ENCODE peak calls at places on chromosomes 7 and 10, in four cellular contexts. One of them, this sample, is unnamed.

GRCh38 chr10:120600871-120601644 is 144.0 kb downstream of the PLPP4 start:
- DNase-seq in thoracic aorta: no peak
- DNase-seq in GM23338: peak
- DNase-seq in heart left ventricle: no peak
- DNase-seq in this sample: no peak

GRCh38 chr10:97010695-97011206 is 175.0 kb downstream of the SLIT1 start:
- DNase-seq in thoracic aorta: no peak
- DNase-seq in GM23338: no peak
- DNase-seq in heart left ventricle: no peak
- DNase-seq in this sample: no peak

GRCh38 chr7:132205515-132205914 is 370.8 kb downstream of the PLXNA4 start:
- DNase-seq in heart left ventricle: no peak
- DNase-seq in thoracic aorta: no peak
- DNase-seq in GM23338: no peak
- DNase-seq in this sample: no peak

GRCh38 chr7:21367081-21367480 is 60.8 kb upstream of the SP4 start:
- DNase-seq in GM23338: no peak
- DNase-seq in heart left ventricle: no peak
- DNase-seq in thoracic aorta: no peak
- DNase-seq in this sample: no peak

GRCh38 chr10:60359066-60359465 is 30.6 kb downstream of the ANK3 start:
- DNase-seq in GM23338: no peak
- DNase-seq in thoracic aorta: no peak
- DNase-seq in heart left ventricle: no peak
- DNase-seq in this sample: no peak

GRCh38 chr7:106064836-106065559 is 47.1 kb downstream of the SYPL1 start:
- DNase-seq in thoracic aorta: peak
- DNase-seq in GM23338: no peak
- DNase-seq in heart left ventricle: peak
- DNase-seq in this sample: no peak

GRCh38 chr10:103916254-103916653 is 1.7 kb downstream of the STN1 start:
- DNase-seq in heart left ventricle: no peak
- DNase-seq in thoracic aorta: no peak
- DNase-seq in GM23338: no peak
- DNase-seq in this sample: no peak

GRCh38 chr7:22372863-22373262 is 15.9 kb upstream of the RAPGEF5 start:
- DNase-seq in heart left ventricle: no peak
- DNase-seq in thoracic aorta: no peak
- DNase-seq in GM23338: no peak
- DNase-seq in this sample: no peak

GRCh38 chr7:122758501-122758900 is 55.8 kb upstream of the RNF148 start:
- DNase-seq in thoracic aorta: no peak
- DNase-seq in heart left ventricle: no peak
- DNase-seq in GM23338: no peak
- DNase-seq in this sample: no peak

GRCh38 chr7:129381710-129382484 is 52.3 kb upstream of the STRIP2 start:
- DNase-seq in thoracic aorta: no peak
- DNase-seq in heart left ventricle: no peak
- DNase-seq in GM23338: no peak
- DNase-seq in this sample: no peak

GRCh38 chr7:137146996-137147720 is 196.4 kb downstream of the PTN start:
- DNase-seq in GM23338: no peak
- DNase-seq in heart left ventricle: no peak
- DNase-seq in thoracic aorta: no peak
- DNase-seq in this sample: no peak

GRCh38 chr10:111004016-111004415 is 72.8 kb upstream of the ADRA2A start:
- DNase-seq in thoracic aorta: no peak
- DNase-seq in heart left ventricle: no peak
- DNase-seq in GM23338: no peak
- DNase-seq in this sample: no peak

GRCh38 chr10:98242823-98243222 is 25.2 kb downstream of the LOXL4 start:
- DNase-seq in GM23338: no peak
- DNase-seq in thoracic aorta: no peak
- DNase-seq in heart left ventricle: no peak
- DNase-seq in this sample: no peak

GRCh38 chr7:131302876-131303707 is 24.6 kb upstream of the MKLN1 start:
- DNase-seq in thoracic aorta: no peak
- DNase-seq in GM23338: peak
- DNase-seq in heart left ventricle: no peak
- DNase-seq in this sample: no peak

GRCh38 chr7:144842377-144842851 is 6.6 kb upstream of the TPK1 start:
- DNase-seq in thoracic aorta: no peak
- DNase-seq in GM23338: peak
- DNase-seq in heart left ventricle: peak
- DNase-seq in this sample: no peak

GRCh38 chr10:35025916-35026315 is 64.2 kb downstream of the CUL2 start:
- DNase-seq in thoracic aorta: no peak
- DNase-seq in heart left ventricle: no peak
- DNase-seq in GM23338: no peak
- DNase-seq in this sample: no peak

GRCh38 chr7:66013938-66014337 is 31.9 kb upstream of the GUSB start:
- DNase-seq in heart left ventricle: peak
- DNase-seq in GM23338: peak
- DNase-seq in thoracic aorta: no peak
- DNase-seq in this sample: no peak
- TF ChIP-seq CTCF in heart left ventricle: peak
- TF ChIP-seq CTCF in GM23338: peak
- TF ChIP-seq CTCF in thoracic aorta: no peak
- TF ChIP-seq CTCF in this sample: peak

GRCh38 chr7:16967174-16967868 is 85.5 kb upstream of the AGR3 start:
- DNase-seq in thoracic aorta: no peak
- DNase-seq in GM23338: no peak
- DNase-seq in heart left ventricle: no peak
- DNase-seq in this sample: no peak
- TF ChIP-seq CTCF in thoracic aorta: no peak
- TF ChIP-seq CTCF in GM23338: no peak
- TF ChIP-seq CTCF in heart left ventricle: no peak
- TF ChIP-seq CTCF in this sample: no peak

GRCh38 chr7:48384180-48384752 is 213.0 kb downstream of the ABCA13 start:
- DNase-seq in GM23338: no peak
- DNase-seq in heart left ventricle: no peak
- DNase-seq in thoracic aorta: no peak
- DNase-seq in this sample: no peak
- TF ChIP-seq CTCF in GM23338: no peak
- TF ChIP-seq CTCF in heart left ventricle: no peak
- TF ChIP-seq CTCF in thoracic aorta: no peak
- TF ChIP-seq CTCF in this sample: no peak

DNA sequence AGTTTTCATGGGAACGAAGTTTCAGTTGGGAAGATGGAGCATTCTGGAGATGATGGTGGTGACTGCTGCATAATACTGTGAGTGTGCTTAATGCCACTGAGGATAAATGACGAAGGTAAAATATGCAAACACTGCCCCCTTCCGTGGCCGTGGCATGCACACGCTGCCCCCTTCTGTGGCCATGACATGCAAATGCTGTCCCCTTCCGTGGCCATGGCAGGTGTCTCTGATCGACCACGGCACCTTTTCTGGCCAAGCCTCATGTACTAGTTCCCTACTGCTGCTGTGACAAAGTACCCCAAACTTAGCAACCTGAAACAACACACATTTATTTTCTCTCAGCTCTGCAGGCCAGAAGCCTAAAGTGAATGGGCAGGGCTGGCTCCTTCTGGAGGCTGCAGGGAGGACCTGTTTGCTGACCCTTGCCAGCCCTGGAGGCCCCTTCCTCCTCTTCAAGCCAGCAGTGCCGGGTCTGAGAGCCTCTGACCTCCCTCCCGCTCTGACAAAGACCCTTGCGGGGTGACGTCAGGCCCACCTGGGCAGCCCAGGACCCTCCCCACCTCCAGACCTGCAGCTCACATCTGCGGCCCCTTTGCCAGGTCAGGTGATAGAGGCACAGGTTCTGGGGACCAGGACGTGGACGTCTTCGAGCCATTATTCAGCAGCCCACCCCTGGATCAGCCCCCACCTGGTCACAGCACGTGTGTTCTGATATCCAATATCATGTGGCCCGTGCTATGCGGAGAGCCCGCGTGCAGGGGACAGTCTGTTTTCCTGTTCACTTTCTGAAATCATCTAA is 82.0 kb downstream of the MICALL2 start:
- DNase-seq in GM23338: no peak
- DNase-seq in thoracic aorta: no peak
- DNase-seq in heart left ventricle: peak
- DNase-seq in this sample: no peak
- TF ChIP-seq CTCF in GM23338: no peak
- TF ChIP-seq CTCF in thoracic aorta: no peak
- TF ChIP-seq CTCF in heart left ventricle: no peak
- TF ChIP-seq CTCF in this sample: no peak